ENCODE peak calls at places on chromosome 11, in five cellular contexts. H, E, B, V and G are unnamed samples.

GRCh38 chr11:73931039-73931645 is 19.7 kb upstream of the DNAJB13 start:
- DNase-seq in B (no peak), E (peak), V (no peak), H (peak), G (no peak)

GRCh38 chr11:16126361-16126760 is 230.0 kb downstream of the SOX6 start:
- DNase-seq in H (no peak), E (peak), B (no peak), V (no peak), G (no peak)

GRCh38 chr11:65545853-65546216 is 12.3 kb downstream of the LTBP3 start:
- DNase-seq in H (no peak), V (no peak), B (no peak), E (no peak), G (no peak)

GRCh38 chr11:110093407-110094297 is 460 bp downstream of the ZC3H12C start:
- DNase-seq in V (peak), E (peak), H (peak), B (peak), G (peak)

GRCh38 chr11:70556884-70557741 is 158.8 kb downstream of the CTTN start:
- DNase-seq in H (peak), B (no peak), E (no peak), V (no peak), G (peak)

GRCh38 chr11:95229199-95230053 is 1.6 kb downstream of the SESN3 start:
- DNase-seq in B (peak), H (no peak), E (no peak), V (no peak), G (no peak)

GRCh38 chr11:42422094-42422493 is 889.7 kb upstream of the API5 start:
- DNase-seq in E (no peak), V (no peak), H (no peak), B (no peak), G (no peak)

GRCh38 chr11:9905562-9905961 is 241.7 kb downstream of the SWAP70 start:
- DNase-seq in V (no peak), E (no peak), B (no peak), H (peak), G (no peak)

GRCh38 chr11:130103296-130103814 is 33.7 kb downstream of the APLP2 start:
- DNase-seq in E (peak), V (no peak), B (no peak), H (no peak), G (no peak)

GRCh38 chr11:113818426-113818825 is 38.8 kb downstream of the CLDN25 start:
- DNase-seq in H (no peak), E (peak), B (no peak), V (no peak), G (no peak)

GRCh38 chr11:64176751-64177150 is 9.2 kb upstream of the STIP1 start:
- DNase-seq in B (no peak), V (no peak), E (no peak), H (no peak), G (no peak)

GRCh38 chr11:61814242-61814957 is 2.4 kb downstream of the FADS1 start:
- DNase-seq in V (no peak), H (peak), B (no peak), E (peak), G (peak)

GRCh38 chr11:129896062-129896461 is 684 bp upstream of the NFRKB start:
- DNase-seq in V (no peak), H (no peak), E (peak), B (no peak), G (no peak)

GRCh38 chr11:19676508-19677379 is 35.9 kb upstream of the NAV2 start:
- DNase-seq in B (no peak), E (no peak), H (no peak), V (no peak), G (no peak)

GRCh38 chr11:115220881-115221280 is 283.3 kb downstream of the CADM1 start:
- DNase-seq in E (no peak), V (no peak), H (no peak), B (no peak), G (no peak)

GRCh38 chr11:115222218-115222862 is 281.9 kb downstream of the CADM1 start:
- DNase-seq in E (peak), V (no peak), H (peak), B (no peak), G (peak)

GRCh38 chr11:115219378-115219777 is 284.8 kb downstream of the CADM1 start:
- DNase-seq in H (no peak), V (no peak), B (no peak), E (no peak), G (no peak)

GRCh38 chr11:115221461-115222069 is 282.6 kb downstream of the CADM1 start:
- DNase-seq in V (no peak), E (no peak), B (no peak), H (no peak), G (no peak)

GRCh38 chr11:115220423-115220822 is 283.8 kb downstream of the CADM1 start:
- DNase-seq in H (no peak), V (no peak), B (no peak), E (no peak), G (no peak)
- H3K4me3 ChIP-seq in H (no peak), V (no peak), B (no peak), E (no peak), G (no peak)

GRCh38 chr11:68213555-68214172 is 568 bp upstream of the KMT5B start:
- DNase-seq in V (peak), E (peak), H (peak), B (peak), G (peak)
- TF ChIP-seq POLR2A in V (peak), E (peak), H (peak), B (peak), G (peak)

GRCh38 chr11:34363363-34364084 is 5.7 kb upstream of the ABTB2 start:
- DNase-seq in H (no peak), B (no peak), E (no peak), V (no peak), G (no peak)
- TF ChIP-seq EP300 in H (no peak), B (no peak), E (no peak), V (no peak), G (no peak)

GRCh38 chr11:120510406-120511115 is 987 bp upstream of the GRIK4 start:
- DNase-seq in H (no peak), E (no peak), V (no peak), B (no peak), G (no peak)

GRCh38 chr11:120513436-120514315 is 2.1 kb downstream of the GRIK4 start:
- DNase-seq in B (peak), V (no peak), H (no peak), E (no peak), G (no peak)

GRCh38 chr11:120511116-120511803 is at the start of gene GRIK4:
- DNase-seq in B (peak), H (peak), E (peak), V (peak), G (peak)

GRCh38 chr11:120512727-120513435 is 1.3 kb downstream of the GRIK4 start:
- DNase-seq in E (no peak), H (peak), B (peak), V (no peak), G (no peak)

DNA sequence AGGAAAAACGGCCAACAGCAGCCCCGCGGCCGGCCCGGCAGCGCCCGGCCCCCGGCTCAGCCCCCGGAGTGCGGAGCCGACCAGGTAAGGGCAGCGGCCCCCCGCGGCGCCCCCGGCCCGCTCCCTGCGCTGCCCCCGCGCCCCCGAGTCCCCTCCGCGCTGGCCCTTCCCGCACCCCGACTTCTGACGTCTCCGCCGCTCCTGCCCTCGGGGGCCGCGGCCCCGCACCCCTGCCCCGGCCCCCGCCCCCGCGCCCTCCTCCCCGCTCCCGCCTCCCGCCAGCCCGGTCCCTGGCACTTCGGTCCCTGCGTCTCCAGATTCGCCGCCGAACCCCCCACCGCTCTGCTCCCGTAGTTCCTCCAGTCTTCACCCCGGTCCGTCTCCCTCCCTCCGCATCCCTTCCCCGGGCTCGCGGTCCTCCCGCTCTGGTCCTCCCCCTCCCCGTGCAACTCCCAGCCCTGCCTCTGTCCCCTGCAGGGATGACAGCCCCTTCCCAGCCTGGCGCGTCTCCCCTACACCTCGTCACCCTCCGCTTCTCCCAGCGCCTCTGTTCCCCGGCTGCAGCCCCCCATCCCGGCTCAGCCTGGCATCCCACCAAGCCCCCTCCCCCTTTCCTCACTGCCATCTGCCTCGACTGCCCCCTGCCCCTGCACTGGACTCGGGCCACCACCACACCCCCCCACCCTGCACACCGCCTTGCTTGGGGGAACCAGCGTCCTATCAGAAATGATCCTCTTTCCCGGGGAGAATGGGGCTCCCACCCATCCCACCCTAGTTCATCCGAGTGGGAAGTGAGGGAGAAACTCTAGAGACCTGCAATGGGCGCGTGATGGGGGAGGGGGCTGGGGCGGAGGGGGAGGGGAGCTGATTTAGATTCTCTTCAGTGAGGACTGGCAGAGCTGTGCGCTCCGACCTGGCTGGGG is 517 bp downstream of the GRIK4 start:
- DNase-seq in H (no peak), B (peak), E (no peak), V (peak), G (no peak)
- H3K4me3 ChIP-seq in H (peak), B (peak), E (peak), V (peak), G (peak)

DNA sequence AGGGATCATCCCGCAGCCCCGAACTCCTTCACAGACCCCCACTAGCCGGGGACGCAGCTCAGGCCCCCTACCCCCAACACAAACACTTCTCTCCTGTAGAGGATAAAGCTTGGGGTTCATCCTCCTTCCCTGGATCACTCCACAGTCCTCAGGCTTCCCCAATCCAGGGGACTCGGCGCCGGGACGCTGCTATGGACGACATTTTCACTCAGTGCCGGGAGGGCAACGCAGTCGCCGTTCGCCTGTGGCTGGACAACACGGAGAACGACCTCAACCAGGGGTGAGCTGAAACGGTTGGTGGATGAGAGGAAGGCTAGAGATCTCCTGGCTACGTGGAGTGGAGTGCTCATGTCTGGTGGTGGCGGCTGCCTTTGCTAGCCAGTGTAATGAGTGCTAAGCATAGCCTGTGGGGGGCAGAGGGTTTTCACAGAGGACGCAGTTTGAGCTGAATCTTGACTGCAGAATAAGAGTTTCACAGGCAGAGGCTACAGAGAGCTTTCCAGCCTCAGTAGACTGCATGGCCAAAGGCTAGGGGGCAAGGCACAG is 580 bp downstream of the ILK start:
- DNase-seq in E (peak), H (peak), B (no peak), V (peak), G (peak)
- TF ChIP-seq POLR2A in E (no peak), H (no peak), B (no peak), V (no peak), G (peak)

DNA sequence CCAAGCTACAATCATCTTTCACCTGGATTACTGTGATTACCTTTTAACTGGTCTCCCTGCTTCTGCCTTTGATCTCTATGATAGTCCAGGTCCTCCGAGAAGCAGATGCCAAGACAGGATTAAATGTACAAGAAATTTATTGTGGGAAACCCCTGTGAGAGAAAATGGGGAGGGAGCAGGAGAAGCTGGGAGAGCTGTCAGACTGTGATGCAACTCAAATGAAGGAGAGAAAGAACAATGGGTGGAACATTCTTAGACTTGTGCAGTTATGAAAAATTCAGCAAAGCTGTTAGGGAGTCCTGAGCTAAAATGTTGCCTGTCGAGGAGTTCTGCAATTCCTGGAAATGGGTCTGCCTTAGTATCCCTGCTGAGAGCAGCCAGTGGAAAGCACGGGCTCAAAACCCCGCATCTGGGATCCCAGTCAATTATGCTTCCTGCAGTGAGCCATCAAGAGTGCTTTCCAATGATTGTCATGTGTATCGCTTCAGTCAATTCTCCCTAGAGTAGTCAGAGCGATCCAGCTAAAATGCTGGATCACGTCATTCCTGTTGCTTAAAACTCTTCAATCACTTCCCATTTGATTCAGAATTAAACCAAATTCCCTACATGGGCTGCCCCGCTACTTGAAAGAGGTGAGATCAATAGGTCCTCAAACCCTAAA is 16.5 kb upstream of the CSTF3 start:
- DNase-seq in V (no peak), B (no peak), H (no peak), E (no peak), G (no peak)
- TF ChIP-seq EP300 in V (no peak), B (no peak), H (no peak), E (no peak), G (no peak)

DNA sequence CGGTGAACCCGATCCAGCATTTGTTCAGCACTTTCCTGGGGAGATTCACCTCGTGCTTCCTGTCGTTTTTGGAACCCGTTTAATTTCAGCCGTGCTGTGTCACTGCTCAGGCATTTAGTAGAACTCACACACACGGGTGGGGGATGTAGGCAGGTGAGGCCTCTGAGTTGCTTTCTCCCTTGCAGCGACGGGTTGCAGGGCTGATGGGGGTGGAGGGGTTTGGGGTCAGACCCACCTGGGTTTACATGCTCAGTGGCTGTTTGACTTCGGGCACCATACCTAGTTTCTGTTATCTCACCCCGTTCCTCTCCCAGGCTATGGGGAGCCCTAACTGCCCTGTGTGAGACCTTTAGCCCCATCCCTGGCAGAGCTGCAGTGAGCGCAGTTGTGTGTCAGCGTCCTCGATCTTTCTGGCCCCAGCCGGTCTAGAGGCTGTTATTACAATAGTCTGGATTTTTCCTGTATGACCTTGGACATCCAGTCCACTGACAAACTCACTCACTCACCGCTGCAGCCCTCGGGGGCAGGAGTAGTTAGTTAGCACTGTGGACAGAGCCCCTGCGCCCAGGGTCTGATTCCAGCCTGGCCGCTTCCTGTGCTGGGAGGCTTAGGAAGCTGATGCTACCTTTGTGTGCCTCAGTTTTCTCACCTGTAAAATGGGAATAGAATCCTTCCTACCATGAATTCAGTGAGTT is 2.6 kb downstream of the LRP5 start:
- DNase-seq in E (peak), V (peak), H (peak), B (no peak), G (peak)
- H3K4me3 ChIP-seq in E (peak), V (no peak), H (peak), B (peak), G (peak)